ENCODE peak calls at places on chromosome 1, in six cellular contexts. Z, I, S, M, K and C are unnamed samples.

GRCh38 chr1:63866085-63866484 is 92.3 kb downstream of the ROR1 start:
- DNase-seq in I (no peak), Z (no peak), S (no peak), K (no peak), M (no peak), C (peak; percentile 59)

GRCh38 chr1:41917835-41918449 is 780 bp downstream of the HIVEP3 start:
- DNase-seq in M (no peak), K (peak; percentile 68), I (peak; percentile 31), Z (peak; percentile 37), S (no peak), C (peak; percentile 77)

GRCh38 chr1:92037400-92037799 is 7.6 kb downstream of the EPHX4 start:
- DNase-seq in K (peak; percentile 11), I (no peak), M (no peak), Z (no peak), S (no peak), C (peak; percentile 36)

GRCh38 chr1:151134991-151135390 is 11.4 kb downstream of the SEMA6C start:
- DNase-seq in I (no peak), K (no peak), S (no peak), Z (no peak), M (no peak), C (no peak)

GRCh38 chr1:30753660-30754123 is 3.9 kb downstream of the LAPTM5 start:
- DNase-seq in K (no peak), I (no peak), Z (no peak), S (no peak), M (no peak), C (no peak)

GRCh38 chr1:90726716-90727480 is 9.8 kb upstream of the BARHL2 start:
- DNase-seq in S (no peak), M (no peak), K (no peak), I (no peak), Z (no peak), C (no peak)

GRCh38 chr1:236144446-236145150 is 2.3 kb downstream of the GPR137B start:
- DNase-seq in K (no peak), I (no peak), M (no peak), S (no peak), Z (no peak), C (peak; percentile 37)

GRCh38 chr1:168443899-168444298 is 99.9 kb downstream of the XCL2 start:
- DNase-seq in S (no peak), M (no peak), K (no peak), I (no peak), Z (no peak), C (no peak)

GRCh38 chr1:177615251-177615650 is 354.6 kb downstream of the SEC16B start:
- DNase-seq in I (no peak), Z (no peak), S (no peak), K (no peak), M (no peak), C (no peak)

GRCh38 chr1:3695326-3696217 is 43.3 kb downstream of the TP73 start:
- DNase-seq in Z (no peak), K (peak; percentile 58), M (no peak), I (peak; percentile 40), S (peak; percentile 9), C (peak; percentile 62)

GRCh38 chr1:76998582-76999189 is 131.4 kb downstream of the ST6GALNAC5 start:
- DNase-seq in Z (no peak), I (peak; percentile 36), S (no peak), K (peak; percentile 93), M (no peak), C (peak; percentile 61)

GRCh38 chr1:46062651-46063319 is 69.6 kb downstream of the PIK3R3 start:
- DNase-seq in Z (no peak), M (peak; percentile 6), I (no peak), S (no peak), K (peak; percentile 22), C (peak; percentile 35)

GRCh38 chr1:234881893-234882771 is 246.5 kb downstream of the TOMM20 start:
- DNase-seq in I (no peak), Z (no peak), S (no peak), K (no peak), M (no peak), C (no peak)

GRCh38 chr1:175073633-175074032 is 6.0 kb downstream of the TNN start:
- DNase-seq in I (no peak), Z (no peak), M (no peak), K (no peak), S (no peak), C (no peak)

GRCh38 chr1:66134004-66134403 is 341.3 kb downstream of the PDE4B start:
- DNase-seq in I (no peak), M (no peak), S (no peak), Z (no peak), K (no peak), C (no peak)

GRCh38 chr1:2885001-2885400 is 83.5 kb upstream of the TTC34 start:
- DNase-seq in M (no peak), I (no peak), S (no peak), K (no peak), Z (no peak), C (no peak)